ENCODE peak calls at places on chromosomes 13 and 19, in eight cellular contexts. Z is CD4-positive, alpha-beta memory T cell; G is GM12864; W is A549; S is AG04450; T is CD8-positive, alpha-beta memory T cell; V is neural progenitor cell; P is bronchial epithelial cell. C is an unnamed sample.

GRCh38 chr13:62512194-62513141 is 1096.8 kb upstream of the PCDH20 start:
- DNase-seq in Z (no peak), P (peak), V (peak), W (peak), G (peak), S (peak), T (no peak), C (peak)

GRCh38 chr13:104586010-104586746 is 1520.0 kb upstream of the SLC10A2 start:
- DNase-seq in T (no peak), S (peak), W (no peak), P (peak), Z (no peak), G (no peak), V (no peak), C (no peak)

GRCh38 chr19:16582486-16583261 is 10.5 kb upstream of the SLC35E1 start:
- DNase-seq in V (no peak), T (no peak), G (no peak), Z (no peak), S (no peak), W (no peak), P (no peak), C (no peak)

GRCh38 chr19:41774515-41774980 is 19.2 kb downstream of the CEACAM6 start:
- DNase-seq in T (peak), S (no peak), V (no peak), W (peak), P (peak), Z (peak), G (no peak), C (no peak)

GRCh38 chr13:78100481-78100880 is 181.8 kb upstream of the EDNRB start:
- DNase-seq in Z (no peak), P (no peak), W (no peak), S (no peak), V (no peak), G (no peak), T (no peak), C (no peak)

GRCh38 chr19:12668346-12668745 is 1.7 kb downstream of the WDR83 start:
- DNase-seq in G (no peak), P (no peak), Z (no peak), V (no peak), W (no peak), S (no peak), T (no peak), C (no peak)

GRCh38 chr19:48913114-48913513 is 13.0 kb downstream of the NUCB1 start:
- DNase-seq in T (no peak), W (no peak), G (no peak), V (peak), Z (no peak), P (no peak), S (no peak), C (no peak)

GRCh38 chr13:42039457-42039945 is 8.9 kb upstream of the DGKH start:
- DNase-seq in Z (no peak), T (no peak), V (no peak), P (no peak), G (no peak), S (no peak), W (peak), C (no peak)

GRCh38 chr19:20235156-20235555 is 68.1 kb downstream of the ZNF486 start:
- DNase-seq in G (no peak), P (no peak), T (no peak), V (no peak), S (no peak), Z (no peak), W (no peak), C (no peak)

GRCh38 chr13:73329355-73329754 is 270.6 kb downstream of the KLF5 start:
- DNase-seq in T (no peak), G (no peak), V (no peak), W (no peak), S (no peak), Z (no peak), P (no peak), C (no peak)

GRCh38 chr19:40799558-40800338 is 757 bp downstream of the EGLN2 start:
- DNase-seq in Z (no peak), T (no peak), G (no peak), W (no peak), S (no peak), V (peak), P (no peak), C (peak)

GRCh38 chr13:67588607-67589006 is 358.5 kb upstream of the PCDH9 start:
- DNase-seq in W (no peak), V (no peak), T (no peak), Z (no peak), G (no peak), P (no peak), S (no peak), C (no peak)

GRCh38 chr13:34591801-34592454 is 350.1 kb upstream of the NBEA start:
- DNase-seq in W (no peak), S (no peak), G (no peak), P (no peak), Z (no peak), V (peak), T (no peak), C (no peak)

GRCh38 chr13:98480915-98481510 is 95.9 kb downstream of the STK24 start:
- DNase-seq in T (no peak), P (no peak), Z (no peak), V (no peak), S (no peak), G (peak), W (no peak), C (peak)

GRCh38 chr13:93338030-93338429 is 111.4 kb downstream of the GPC6 start:
- DNase-seq in W (no peak), V (no peak), S (no peak), Z (no peak), G (no peak), P (no peak), T (no peak), C (no peak)

GRCh38 chr19:7849631-7850428 is 19.8 kb downstream of the EVI5L start:
- DNase-seq in T (no peak), W (no peak), P (peak), G (no peak), Z (no peak), V (no peak), S (no peak), C (no peak)

GRCh38 chr13:107258599-107259187 is 690.8 kb upstream of the ARGLU1 start:
- DNase-seq in G (no peak), T (no peak), P (peak), S (peak), Z (no peak), W (no peak), V (no peak), C (no peak)

GRCh38 chr13:48222358-48223015 is 10.5 kb upstream of the ITM2B start:
- DNase-seq in S (no peak), P (peak), Z (no peak), W (no peak), T (no peak), G (no peak), V (no peak), C (no peak)

GRCh38 chr13:67619987-67620386 is 389.9 kb upstream of the PCDH9 start:
- DNase-seq in T (no peak), G (no peak), V (no peak), S (peak), Z (no peak), W (peak), P (no peak), C (no peak)

GRCh38 chr13:28438598-28439334 is 56.2 kb downstream of the FLT1 start:
- DNase-seq in S (no peak), Z (no peak), T (no peak), P (no peak), V (no peak), W (no peak), G (no peak), C (no peak)

GRCh38 chr13:25165664-25166063 is 6.4 kb downstream of the AMER2 start:
- DNase-seq in P (no peak), W (no peak), S (no peak), Z (no peak), T (no peak), V (no peak), G (no peak), C (no peak)

GRCh38 chr19:1447565-1447903 is 2.4 kb upstream of the APC2 start:
- DNase-seq in T (no peak), W (no peak), Z (no peak), P (no peak), V (no peak), G (no peak), S (no peak), C (no peak)
- H3K4me3 ChIP-seq in T (no peak), W (no peak), Z (no peak), P (no peak), V (no peak), G (no peak), S (no peak), C (no peak)

DNA sequence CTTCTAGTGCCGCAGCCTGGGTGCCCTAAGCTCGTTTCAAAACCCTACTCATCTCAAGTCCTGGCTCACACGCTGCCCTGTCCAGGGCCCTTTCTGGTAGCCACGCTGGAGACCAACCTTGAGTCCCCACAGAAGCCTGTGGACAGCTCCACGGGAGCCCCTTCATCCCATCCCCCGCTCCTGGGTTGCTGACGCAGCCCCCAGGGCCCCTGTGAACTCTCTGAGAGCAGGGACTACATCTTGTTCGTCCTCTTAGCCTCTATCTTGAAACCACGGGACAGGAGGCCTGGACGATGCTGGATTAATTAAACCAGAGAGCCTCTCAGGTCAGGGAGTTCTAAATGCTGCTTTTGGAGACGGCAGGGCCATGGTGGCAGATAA is 7.4 kb downstream of the MLLT1 start:
- DNase-seq in W (no peak), P (no peak), G (no peak), V (peak), Z (no peak), T (no peak), S (no peak), C (no peak)
- H3K4me3 ChIP-seq in W (no peak), P (no peak), G (no peak), V (no peak), Z (no peak), T (no peak), S (peak), C (no peak)

GRCh38 chr19:3096902-3097326 is 2.8 kb downstream of the GNA11 start:
- DNase-seq in G (no peak), V (no peak), T (no peak), S (no peak), Z (no peak), W (no peak), P (no peak), C (no peak)

GRCh38 chr19:3096267-3096901 is 2.2 kb downstream of the GNA11 start:
- DNase-seq in Z (no peak), S (no peak), W (no peak), T (no peak), P (no peak), V (no peak), G (no peak), C (peak)

GRCh38 chr19:3097442-3097871 is 3.3 kb downstream of the GNA11 start:
- DNase-seq in P (no peak), S (no peak), G (no peak), T (no peak), V (no peak), W (no peak), Z (no peak), C (no peak)

GRCh38 chr19:3094638-3095374 is 644 bp downstream of the GNA11 start:
- DNase-seq in Z (peak), V (peak), G (no peak), P (no peak), W (no peak), T (no peak), S (no peak), C (peak)

GRCh38 chr19:3095375-3096191 is 1.4 kb downstream of the GNA11 start:
- DNase-seq in Z (peak), P (peak), S (no peak), G (no peak), T (peak), V (peak), W (no peak), C (peak)
- H3K4me3 ChIP-seq in Z (peak), P (peak), S (peak), G (peak), T (peak), V (peak), W (peak), C (peak)

DNA sequence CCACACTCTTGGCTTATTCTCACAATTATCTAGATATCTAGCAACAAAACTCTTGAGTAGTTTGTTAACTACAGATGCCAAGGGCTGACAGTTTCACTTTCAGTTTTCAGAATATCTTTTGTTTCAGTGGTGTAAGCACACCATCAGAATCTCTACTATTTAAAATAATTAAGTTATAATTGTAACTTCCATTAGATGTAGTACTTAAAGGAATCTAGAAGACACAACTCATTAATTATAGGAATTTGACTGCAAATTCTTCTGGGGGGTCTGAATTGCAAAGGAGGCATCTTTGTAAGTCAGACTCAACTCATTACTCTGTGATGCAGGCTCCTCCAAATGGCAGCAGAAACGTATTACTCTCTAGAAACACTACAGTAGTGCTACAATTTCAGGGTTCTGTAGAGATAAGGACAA is 44.9 kb upstream of the USPL1 start:
- DNase-seq in Z (peak), V (no peak), P (peak), W (peak), T (peak), G (no peak), S (no peak), C (no peak)
- H3K4me3 ChIP-seq in Z (peak), V (no peak), P (peak), W (peak), T (peak), G (no peak), S (peak), C (peak)

GRCh38 chr19:5595129-5595528 is 27.4 kb upstream of the TINCR start:
- DNase-seq in S (no peak), G (no peak), T (no peak), V (no peak), W (no peak), Z (no peak), P (no peak), C (no peak)

GRCh38 chr19:5593245-5593962 is 25.7 kb upstream of the TINCR start:
- DNase-seq in P (no peak), S (no peak), G (no peak), V (no peak), T (no peak), Z (no peak), W (no peak), C (no peak)

GRCh38 chr19:5593963-5594255 is 26.2 kb upstream of the TINCR start:
- DNase-seq in T (no peak), V (no peak), Z (no peak), G (no peak), P (no peak), W (no peak), S (no peak), C (no peak)

GRCh38 chr19:5594521-5594950 is 26.8 kb upstream of the TINCR start:
- DNase-seq in W (no peak), P (no peak), G (no peak), T (no peak), S (no peak), V (no peak), Z (no peak), C (no peak)

GRCh38 chr19:5595745-5596144 is 26.8 kb downstream of the SAFB2 start:
- DNase-seq in P (no peak), S (no peak), W (no peak), G (no peak), T (no peak), V (no peak), Z (no peak), C (no peak)
- H3K4me3 ChIP-seq in P (no peak), S (no peak), W (no peak), G (no peak), T (no peak), V (no peak), Z (no peak), C (no peak)

GRCh38 chr13:83882626-83882959 is 319 bp upstream of the SLITRK1 start:
- DNase-seq in W (no peak), T (no peak), G (no peak), V (no peak), P (no peak), S (no peak), Z (no peak), C (no peak)
- H3K4me3 ChIP-seq in W (no peak), T (no peak), G (no peak), V (peak), P (no peak), S (no peak), Z (no peak), C (no peak)

GRCh38 chr13:110874508-110874960 is 40.3 kb downstream of the ANKRD10 start:
- DNase-seq in T (no peak), G (no peak), W (peak), S (no peak), Z (no peak), P (peak), V (peak), C (peak)

GRCh38 chr13:110872034-110872767 is 42.7 kb downstream of the ANKRD10 start:
- DNase-seq in W (no peak), T (no peak), P (no peak), G (no peak), V (no peak), Z (no peak), S (no peak), C (no peak)

GRCh38 chr13:110875243-110875642 is 39.6 kb downstream of the ANKRD10 start:
- DNase-seq in Z (peak), P (no peak), G (no peak), S (no peak), T (no peak), V (no peak), W (no peak), C (no peak)

GRCh38 chr13:110872768-110873638 is 41.9 kb downstream of the ANKRD10 start:
- DNase-seq in S (no peak), V (no peak), G (no peak), Z (no peak), W (no peak), T (no peak), P (no peak), C (no peak)

GRCh38 chr13:110873639-110874507 is 41.0 kb downstream of the ANKRD10 start:
- DNase-seq in W (no peak), P (no peak), S (no peak), G (no peak), Z (no peak), T (no peak), V (no peak), C (no peak)
- H3K4me3 ChIP-seq in W (peak), P (no peak), S (peak), G (no peak), Z (no peak), T (peak), V (peak), C (no peak)

DNA sequence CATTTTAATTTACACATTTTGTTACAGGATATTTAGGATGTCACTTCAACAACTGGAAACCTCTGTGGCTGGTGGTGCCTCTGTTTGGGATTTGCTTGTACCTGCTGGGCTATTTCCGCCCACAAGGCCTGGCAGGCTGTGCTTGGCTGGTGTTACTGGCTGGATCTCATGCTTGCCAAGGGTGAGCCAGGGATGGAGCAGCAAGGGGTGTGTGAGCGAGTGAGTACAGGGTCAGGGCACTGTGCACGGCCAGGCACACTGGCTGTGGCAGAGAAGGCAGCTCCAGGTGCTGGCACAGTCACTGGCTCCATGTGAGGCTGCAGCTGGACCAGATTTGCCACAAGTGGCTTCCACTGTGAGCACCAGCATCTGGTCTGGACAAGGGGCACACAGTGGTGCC is 1254.8 kb downstream of the SLITRK5 start:
- DNase-seq in G (no peak), V (no peak), Z (no peak), S (no peak), P (no peak), W (no peak), T (no peak), C (no peak)
- H3K4me3 ChIP-seq in G (no peak), V (no peak), Z (no peak), S (no peak), P (no peak), W (no peak), T (no peak), C (no peak)

GRCh38 chr19:38974599-38975213 is 836 bp downstream of the FBXO17 start:
- DNase-seq in V (no peak), S (no peak), Z (no peak), G (no peak), P (no peak), W (peak), T (no peak), C (no peak)
- H3K4me3 ChIP-seq in V (peak), S (peak), Z (no peak), G (no peak), P (peak), W (peak), T (no peak), C (no peak)

DNA sequence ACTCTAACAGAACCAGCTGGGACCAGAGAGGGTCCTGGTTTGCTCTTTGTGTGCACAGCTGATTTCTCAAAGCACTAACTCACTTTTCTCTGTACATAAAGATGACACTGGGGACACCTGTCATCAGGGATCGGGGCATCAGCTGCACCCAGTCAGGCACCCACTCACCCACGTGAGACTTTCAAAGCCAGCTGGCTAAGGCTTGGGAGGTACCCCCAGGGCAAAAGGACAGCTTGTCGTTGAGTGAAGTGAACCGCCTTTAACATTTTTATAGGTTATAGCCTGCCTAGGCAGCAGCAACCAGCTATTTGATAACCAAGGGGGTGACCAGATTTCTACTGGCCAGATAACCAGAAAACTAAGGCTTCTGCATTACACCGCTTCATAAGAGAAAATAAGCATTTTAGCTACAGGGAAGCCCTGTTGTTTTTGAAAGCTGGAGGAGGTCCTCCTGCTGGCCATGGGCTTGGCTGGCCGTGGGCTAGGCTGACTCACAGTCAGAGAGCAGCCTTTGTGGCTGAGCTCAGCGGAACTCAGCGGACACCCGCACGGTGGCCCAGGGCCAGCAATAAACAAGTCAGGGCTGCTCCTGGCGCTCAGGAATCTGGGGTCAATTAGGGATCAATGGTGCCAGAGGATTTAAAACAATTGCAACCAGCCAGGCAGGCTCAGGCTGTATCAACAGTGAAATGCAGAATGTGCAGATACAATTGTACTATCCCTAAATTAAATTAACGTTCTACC is 57.1 kb downstream of the ALOX5AP start:
- DNase-seq in T (no peak), V (peak), W (peak), P (peak), S (peak), G (no peak), Z (no peak), C (no peak)
- H3K4me3 ChIP-seq in T (no peak), V (no peak), W (no peak), P (no peak), S (no peak), G (no peak), Z (no peak), C (no peak)